ENCODE peak calls at places on chromosomes 4 and X, in eight cellular contexts. J is AG04450; M is stimulated activated CD4-positive, alpha-beta T cell treated with anti-CD3 and anti-CD28 coated beads, TNF-alpha, amount 100 ng/mL, for 1 hour; H is aorta; G is sigmoid colon; O is activated CD8-positive, alpha-beta memory T cell treated with anti-CD3 and anti-CD28 coated beads for 4 hours; T is hepatocyte; X is kidney. Y is an unnamed sample.

GRCh38 chr4:122701061-122701460 is 31.4 kb upstream of the BBS12 start:
- DNase-seq in G (no peak), O (no peak), J (no peak), H (no peak), T (no peak), X (no peak), M (no peak), Y (no peak)

GRCh38 chrX:54134269-54134668 is 48.8 kb downstream of the FAM120C start:
- DNase-seq in O (no peak), X (no peak), H (no peak), M (no peak), G (no peak), J (no peak), T (no peak), Y (no peak)

GRCh38 chr4:155592568-155593343 is 73.9 kb upstream of the GUCY1A1 start:
- DNase-seq in T (no peak), X (no peak), J (peak; percentile 69), G (no peak), M (no peak), H (no peak), O (no peak), Y (no peak)

GRCh38 chr4:53646792-53647191 is 55.5 kb upstream of the LNX1 start:
- DNase-seq in O (no peak), T (peak; percentile 26), G (no peak), X (no peak), J (no peak), H (no peak), M (no peak), Y (no peak)

GRCh38 chr4:55609393-55609821 is 17.4 kb upstream of the PDCL2 start:
- DNase-seq in G (no peak), T (no peak), M (no peak), H (no peak), X (no peak), J (no peak), O (no peak), Y (no peak)

GRCh38 chr4:141074098-141074878 is 59.0 kb downstream of the RNF150 start:
- DNase-seq in J (no peak), O (no peak), T (no peak), X (no peak), H (no peak), M (no peak), G (no peak), Y (no peak)

GRCh38 chrX:10051866-10052265 is 84.7 kb downstream of the CLDN34 start:
- DNase-seq in J (no peak), T (no peak), X (no peak), O (no peak), H (no peak), G (no peak), M (no peak), Y (no peak)

GRCh38 chr4:134324179-134324578 is 122.6 kb upstream of the PABPC4L start:
- DNase-seq in M (no peak), T (no peak), X (no peak), J (no peak), H (no peak), O (no peak), G (no peak), Y (no peak)

GRCh38 chr4:82797048-82797590 is 1.5 kb downstream of the SCD5 start:
- DNase-seq in J (no peak), G (no peak), O (no peak), T (no peak), H (no peak), M (no peak), X (no peak), Y (no peak)

GRCh38 chr4:173362666-173363065 is 8.1 kb upstream of the SAP30 start:
- DNase-seq in G (no peak), T (no peak), M (no peak), O (no peak), X (no peak), H (no peak), J (no peak), Y (no peak)

GRCh38 chr4:85548841-85549240 is 73.9 kb downstream of the ARHGAP24 start:
- DNase-seq in T (no peak), H (no peak), M (no peak), O (no peak), G (no peak), J (no peak), X (no peak), Y (no peak)

GRCh38 chrX:48461830-48462229 is 8.2 kb downstream of the SLC38A5 start:
- DNase-seq in H (no peak), J (no peak), T (no peak), G (no peak), X (no peak), O (no peak), M (no peak), Y (no peak)

GRCh38 chr4:59180161-59180560 is 2020.0 kb upstream of the ADGRL3 start:
- DNase-seq in G (no peak), T (no peak), X (no peak), M (no peak), H (no peak), O (no peak), J (no peak), Y (no peak)

GRCh38 chr4:62408467-62408866 is 1208.3 kb downstream of the ADGRL3 start:
- DNase-seq in O (no peak), G (no peak), T (no peak), J (no peak), X (no peak), M (no peak), H (no peak), Y (no peak)

GRCh38 chr4:48227662-48228061 is 42.0 kb downstream of the TEC start:
- DNase-seq in X (no peak), J (no peak), M (no peak), H (no peak), T (no peak), O (no peak), G (no peak), Y (no peak)

GRCh38 chr4:16205298-16206164 is 20.7 kb downstream of the TAPT1 start:
- DNase-seq in H (no peak), O (no peak), T (peak; percentile 52), G (no peak), M (no peak), J (no peak), X (no peak), Y (peak; percentile 60)

GRCh38 chrX:71210829-71211228 is 12.2 kb upstream of the GJB1 start:
- DNase-seq in X (no peak), T (no peak), G (no peak), O (no peak), H (no peak), M (no peak), J (no peak), Y (no peak)

GRCh38 chr4:76489799-76490176 is 54.8 kb downstream of the SHROOM3 start:
- DNase-seq in X (no peak), J (no peak), T (no peak), O (no peak), G (no peak), M (no peak), H (no peak), Y (no peak)

GRCh38 chrX:10589098-10589497 is 31.3 kb downstream of the MID1 start:
- DNase-seq in J (no peak), O (no peak), T (no peak), G (no peak), M (no peak), H (no peak), X (no peak), Y (no peak)

GRCh38 chr4:17058506-17058905 is 160.1 kb upstream of the LDB2 start:
- DNase-seq in G (no peak), J (no peak), O (no peak), M (no peak), X (no peak), H (no peak), T (no peak), Y (no peak)

GRCh38 chr4:20284990-20285389 is 33.3 kb downstream of the SLIT2 start:
- DNase-seq in X (no peak), M (no peak), H (no peak), G (no peak), O (no peak), T (peak; percentile 60), J (no peak), Y (peak; percentile 68)

GRCh38 chrX:44843318-44843702 is 511 bp upstream of the DUSP21 start:
- DNase-seq in H (no peak), T (no peak), M (no peak), J (no peak), X (no peak), G (no peak), O (no peak), Y (no peak)

GRCh38 chr4:96102541-96103018 is 262.7 kb downstream of the PDHA2 start:
- DNase-seq in X (no peak), G (no peak), O (no peak), M (no peak), T (no peak), J (no peak), H (no peak), Y (peak; percentile 37)

GRCh38 chr4:160283081-160283480 is 1180.2 kb downstream of the RAPGEF2 start:
- DNase-seq in O (no peak), G (no peak), T (no peak), X (no peak), M (no peak), J (no peak), H (no peak), Y (peak; percentile 54)

GRCh38 chr4:256492-256891 is 48.8 kb downstream of the ZNF732 start:
- DNase-seq in X (no peak), G (no peak), J (no peak), M (no peak), O (no peak), H (no peak), T (no peak), Y (peak; percentile 35)

GRCh38 chr4:121677524-121677923 is 19.3 kb downstream of the ANXA5 start:
- DNase-seq in H (no peak), O (no peak), M (no peak), G (no peak), J (no peak), T (no peak), X (no peak), Y (no peak)

GRCh38 chrX:119945481-119945880 is 1.9 kb upstream of the NKAP start:
- DNase-seq in T (no peak), X (no peak), H (no peak), O (no peak), M (no peak), J (no peak), G (no peak), Y (no peak)

GRCh38 chr4:172996571-172997216 is 171.9 kb upstream of the GALNT7 start:
- DNase-seq in T (peak; percentile 51), M (no peak), X (no peak), O (no peak), J (no peak), H (no peak), G (no peak), Y (no peak)

GRCh38 chr4:161403781-161404180 is 760.0 kb downstream of the FSTL5 start:
- DNase-seq in J (no peak), H (no peak), T (no peak), M (no peak), G (no peak), O (no peak), X (no peak), Y (no peak)

GRCh38 chr4:112370466-112370865 is 73.3 kb downstream of the ALPK1 start:
- DNase-seq in O (no peak), T (no peak), G (no peak), H (no peak), M (no peak), X (no peak), J (no peak), Y (no peak)

GRCh38 chr4:80492761-80493160 is 157.2 kb downstream of the CFAP299 start:
- DNase-seq in X (no peak), O (peak; percentile 3), G (no peak), M (peak; percentile 12), J (no peak), T (peak; percentile 31), H (no peak), Y (peak; percentile 31)

GRCh38 chr4:122783301-122784215 is 43.1 kb upstream of the FGF2 start:
- DNase-seq in J (peak; percentile 60), M (no peak), O (no peak), H (peak; percentile 76), T (peak; percentile 17), G (peak; percentile 77), X (peak; percentile 76), Y (peak; percentile 99)

GRCh38 chr4:112167790-112168189 is 22.5 kb downstream of the FAM241A start:
- DNase-seq in T (no peak), X (no peak), H (no peak), G (no peak), M (no peak), O (no peak), J (no peak), Y (no peak)

GRCh38 chrX:147710301-147710700 is 201.4 kb upstream of the FMR1 start:
- DNase-seq in G (no peak), O (no peak), X (no peak), T (no peak), J (no peak), H (no peak), M (no peak), Y (no peak)